ENCODE peak calls at places on chromosomes 11 and 22, in eight cellular contexts. T, X, B, E, J, U, C and K are unnamed samples.

GRCh38 chr11:75147191-75147874 is 3.6 kb upstream of the SLCO2B1 start:
- DNase-seq in T (no peak), X (no peak), B (no peak), E (no peak), J (no peak), U (no peak), C (no peak), K (no peak)

GRCh38 chr11:36023922-36024321 is 80.1 kb downstream of the LDLRAD3 start:
- DNase-seq in T (peak; percentile 42), X (no peak), B (peak; percentile 37), E (peak; percentile 54), J (no peak), U (peak; percentile 53), C (no peak), K (peak; percentile 37)

GRCh38 chr11:2214527-2215229 is 43.1 kb upstream of the TH start:
- DNase-seq in T (no peak), X (no peak), B (no peak), E (no peak), J (no peak), U (no peak), C (peak; percentile 8), K (no peak)

GRCh38 chr22:47213571-47214230 is 451.3 kb downstream of the TBC1D22A start:
- DNase-seq in T (peak; percentile 12), X (no peak), B (peak; percentile 6), E (peak; percentile 39), J (no peak), U (peak; percentile 5), C (no peak), K (no peak)

GRCh38 chr11:120031612-120032600 is 106.0 kb downstream of the TRIM29 start:
- DNase-seq in T (no peak), X (peak; percentile 51), B (no peak), E (no peak), J (peak; percentile 23), U (no peak), C (no peak), K (no peak)

GRCh38 chr22:46942816-46943783 is 180.7 kb downstream of the TBC1D22A start:
- DNase-seq in T (no peak), X (no peak), B (no peak), E (peak; percentile 80), J (no peak), U (peak; percentile 72), C (no peak), K (peak; percentile 68)

GRCh38 chr11:6362185-6362867 is 27.9 kb upstream of the SMPD1 start:
- DNase-seq in T (no peak), X (no peak), B (no peak), E (no peak), J (no peak), U (no peak), C (no peak), K (no peak)

GRCh38 chr11:99068832-99069231 is 48.1 kb downstream of the CNTN5 start:
- DNase-seq in T (no peak), X (no peak), B (peak; percentile 71), E (no peak), J (no peak), U (no peak), C (no peak), K (no peak)

GRCh38 chr11:64340671-64341335 is 799 bp downstream of the CCDC88B start:
- DNase-seq in T (no peak), X (no peak), B (no peak), E (peak; percentile 25), J (no peak), U (no peak), C (no peak), K (peak; percentile 28)

GRCh38 chr11:119092880-119093665 is 8.4 kb downstream of the HMBS start:
- DNase-seq in T (peak; percentile 30), X (no peak), B (peak; percentile 75), E (peak; percentile 23), J (no peak), U (peak; percentile 44), C (no peak), K (peak; percentile 18)

GRCh38 chr11:10387209-10388083 is 67.6 kb upstream of the AMPD3 start:
- DNase-seq in T (peak; percentile 93), X (no peak), B (peak; percentile 93), E (no peak), J (no peak), U (peak; percentile 95), C (no peak), K (peak; percentile 58)

GRCh38 chr11:285021-285893 is 3.7 kb upstream of the PGGHG start:
- DNase-seq in T (no peak), X (no peak), B (no peak), E (no peak), J (no peak), U (no peak), C (no peak), K (no peak)

GRCh38 chr11:1398506-1399235 is 8.9 kb downstream of the BRSK2 start:
- DNase-seq in T (no peak), X (no peak), B (no peak), E (no peak), J (no peak), U (no peak), C (no peak), K (no peak)

GRCh38 chr11:34317666-34318065 is 40.1 kb downstream of the ABTB2 start:
- DNase-seq in T (no peak), X (no peak), B (no peak), E (no peak), J (no peak), U (no peak), C (no peak), K (no peak)

GRCh38 chr11:56404393-56404792 is 8.1 kb upstream of the OR5AL1 start:
- DNase-seq in T (no peak), X (no peak), B (no peak), E (no peak), J (no peak), U (no peak), C (no peak), K (no peak)

GRCh38 chr11:73159981-73160777 is 18.1 kb upstream of the FCHSD2 start:
- DNase-seq in T (no peak), X (no peak), B (no peak), E (no peak), J (no peak), U (no peak), C (no peak), K (no peak)

GRCh38 chr11:8258771-8259170 is 4.9 kb downstream of the LMO1 start:
- DNase-seq in T (peak; percentile 65), X (no peak), B (peak; percentile 71), E (no peak), J (no peak), U (peak; percentile 74), C (no peak), K (no peak)

GRCh38 chr11:108624196-108624925 is 30.8 kb upstream of the EXPH5 start:
- DNase-seq in T (no peak), X (no peak), B (no peak), E (no peak), J (no peak), U (no peak), C (no peak), K (no peak)

GRCh38 chr11:122491486-122491885 is 164.0 kb upstream of the UBASH3B start:
- DNase-seq in T (peak; percentile 56), X (no peak), B (peak; percentile 8), E (peak; percentile 94), J (no peak), U (peak; percentile 63), C (no peak), K (peak; percentile 93)

GRCh38 chr11:114348200-114349191 is 51.8 kb downstream of the C11orf71 start:
- DNase-seq in T (peak; percentile 88), X (no peak), B (peak; percentile 77), E (peak; percentile 82), J (no peak), U (peak; percentile 77), C (no peak), K (peak; percentile 75)